ENCODE peak calls at places on chromosomes 13 and 19, in ten cellular contexts. N, X, U, V, O, F, S, I, P and E are unnamed samples.

GRCh38 chr19:39497850-39498261 is 891 bp upstream of the DLL3 start:
- DNase-seq in N (peak; percentile 66), F (no peak), S (peak; percentile 66), O (peak; percentile 59), P (no peak), I (peak; percentile 89), V (no peak), U (no peak), X (no peak), E (no peak)

GRCh38 chr13:105732946-105733529 is 802.4 kb downstream of the EFNB2 start:
- DNase-seq in O (no peak), F (no peak), X (no peak), V (no peak), I (no peak), U (no peak), N (no peak), P (no peak), S (no peak), E (no peak)

GRCh38 chr13:87138856-87139255 is 532.3 kb upstream of the SLITRK5 start:
- DNase-seq in O (no peak), S (no peak), I (no peak), N (no peak), P (no peak), U (no peak), X (no peak), V (no peak), F (no peak), E (no peak)

GRCh38 chr13:65292488-65292901 is 1937.6 kb downstream of the PCDH9 start:
- DNase-seq in S (peak; percentile 26), X (no peak), I (peak; percentile 13), V (peak; percentile 21), O (no peak), N (no peak), U (no peak), P (no peak), F (no peak), E (no peak)

GRCh38 chr13:89029062-89029461 is 1357.9 kb downstream of the SLITRK5 start:
- DNase-seq in S (no peak), O (no peak), X (no peak), U (no peak), N (no peak), V (no peak), P (no peak), I (no peak), F (no peak), E (no peak)

GRCh38 chr13:72384186-72384823 is 343.1 kb downstream of the MZT1 start:
- DNase-seq in O (no peak), I (peak; percentile 44), N (no peak), X (no peak), P (no peak), S (no peak), F (no peak), U (no peak), V (no peak), E (no peak)

GRCh38 chr19:44900328-44901244 is 5.0 kb upstream of the APOE start:
- DNase-seq in X (no peak), O (no peak), U (no peak), I (no peak), S (no peak), N (no peak), P (no peak), F (no peak), V (no peak), E (no peak)

GRCh38 chr19:57110592-57111328 is 9.0 kb upstream of the USP29 start:
- DNase-seq in S (no peak), O (no peak), I (peak; percentile 6), N (no peak), V (no peak), F (no peak), U (no peak), P (no peak), X (no peak), E (no peak)

DNA sequence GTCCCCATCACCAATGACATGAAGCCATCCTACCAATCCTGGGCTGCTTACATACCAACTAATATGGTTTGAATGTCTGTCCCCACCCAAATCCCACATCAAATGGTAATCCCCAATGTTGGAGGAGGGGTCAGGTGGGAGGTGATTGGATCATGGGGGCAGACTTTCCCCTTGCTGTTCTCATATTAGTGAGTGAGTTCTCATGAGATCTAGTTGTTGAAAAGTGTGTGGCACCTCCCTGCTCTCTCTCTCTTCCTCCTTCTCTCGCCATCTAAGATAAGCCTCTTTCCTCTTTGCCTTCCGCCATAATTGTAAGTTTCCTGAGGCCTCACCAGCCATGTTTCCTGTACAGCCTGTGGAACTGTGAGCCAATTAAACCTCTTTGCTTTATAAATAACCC is 53.6 kb upstream of the FAM124A start:
- DNase-seq in V (no peak), S (no peak), X (no peak), O (no peak), U (no peak), P (no peak), I (peak; percentile 59), F (no peak), N (no peak), E (no peak)
- H3K4me3 ChIP-seq in V (no peak overlapping the region), S (no peak overlapping the region), X (no peak overlapping the region), O (no peak overlapping the region), U (no peak overlapping the region), P (no peak overlapping the region), I (peak overlapping the region; percentile 91), F (no peak overlapping the region), N (no peak overlapping the region), E (no peak overlapping the region)

DNA sequence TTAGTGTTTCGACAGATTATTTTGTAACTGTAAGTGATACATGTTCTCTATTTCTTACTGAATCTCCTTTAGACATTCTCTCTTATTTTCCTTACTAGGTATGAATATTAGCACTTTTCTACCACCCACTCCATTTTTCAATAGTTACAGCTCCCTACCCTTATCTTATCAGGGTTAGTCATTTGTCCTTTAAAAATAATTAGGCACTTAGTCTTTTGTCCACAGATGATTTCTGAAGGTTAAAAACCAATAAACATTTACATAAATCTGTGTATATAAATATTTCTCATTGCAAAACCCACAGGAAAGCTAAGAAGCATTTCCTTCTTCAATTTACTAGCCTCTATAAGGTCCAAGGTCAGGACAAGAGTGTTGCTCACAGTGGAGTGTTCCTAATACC is 624.1 kb upstream of the MIR17HG start:
- DNase-seq in I (no peak), O (no peak), P (no peak), X (no peak), U (no peak), F (no peak), N (no peak), S (no peak), V (no peak), E (no peak)
- H3K4me3 ChIP-seq in I (no peak overlapping the region), O (no peak overlapping the region), P (no peak overlapping the region), X (no peak overlapping the region), U (no peak overlapping the region), F (no peak overlapping the region), N (no peak overlapping the region), S (no peak overlapping the region), V (no peak overlapping the region), E (no peak overlapping the region)

GRCh38 chr13:93685900-93686299 is 459.3 kb downstream of the GPC6 start:
- DNase-seq in P (no peak), N (no peak), V (no peak), S (no peak), O (no peak), U (no peak), F (no peak), I (no peak), X (no peak), E (no peak)

GRCh38 chr13:93690139-93690538 is 463.5 kb downstream of the GPC6 start:
- DNase-seq in S (peak; percentile 71), F (no peak), N (no peak), I (peak; percentile 80), O (peak; percentile 4), V (no peak), X (no peak), U (no peak), P (no peak), E (peak; percentile 3)

GRCh38 chr13:93689333-93689732 is 462.7 kb downstream of the GPC6 start:
- DNase-seq in S (peak; percentile 41), N (no peak), U (no peak), X (no peak), F (no peak), O (no peak), I (no peak), P (no peak), V (no peak), E (no peak)

GRCh38 chr13:93686399-93686798 is 459.8 kb downstream of the GPC6 start:
- DNase-seq in F (no peak), O (no peak), P (no peak), S (no peak), U (no peak), N (no peak), X (no peak), V (no peak), I (no peak), E (no peak)

GRCh38 chr13:93687261-93687660 is 460.7 kb downstream of the GPC6 start:
- DNase-seq in N (no peak), I (no peak), P (no peak), U (no peak), O (no peak), X (no peak), V (no peak), S (peak; percentile 28), F (no peak), E (no peak)
- H3K4me3 ChIP-seq in N (no peak overlapping the region), I (no peak overlapping the region), P (no peak overlapping the region), U (no peak overlapping the region), O (no peak overlapping the region), X (no peak overlapping the region), V (no peak overlapping the region), S (no peak overlapping the region), F (no peak overlapping the region), E (no peak overlapping the region)

GRCh38 chr13:30685320-30685859 is 50.0 kb upstream of the ALOX5AP start:
- DNase-seq in F (no peak), U (no peak), I (no peak), O (no peak), V (no peak), N (no peak), P (no peak), S (no peak), X (no peak), E (no peak)

GRCh38 chr13:30692108-30692507 is 43.2 kb upstream of the ALOX5AP start:
- DNase-seq in S (no peak), U (no peak), F (no peak), X (no peak), O (no peak), N (no peak), I (no peak), P (no peak), V (no peak), E (no peak)

GRCh38 chr13:30685987-30686386 is 49.4 kb upstream of the ALOX5AP start:
- DNase-seq in O (no peak), S (no peak), U (no peak), N (no peak), P (no peak), V (no peak), F (no peak), I (no peak), X (no peak), E (no peak)

GRCh38 chr13:30689752-30690151 is 45.6 kb upstream of the ALOX5AP start:
- DNase-seq in I (no peak), X (no peak), U (no peak), S (no peak), F (no peak), P (no peak), O (no peak), N (no peak), V (no peak), E (no peak)

DNA sequence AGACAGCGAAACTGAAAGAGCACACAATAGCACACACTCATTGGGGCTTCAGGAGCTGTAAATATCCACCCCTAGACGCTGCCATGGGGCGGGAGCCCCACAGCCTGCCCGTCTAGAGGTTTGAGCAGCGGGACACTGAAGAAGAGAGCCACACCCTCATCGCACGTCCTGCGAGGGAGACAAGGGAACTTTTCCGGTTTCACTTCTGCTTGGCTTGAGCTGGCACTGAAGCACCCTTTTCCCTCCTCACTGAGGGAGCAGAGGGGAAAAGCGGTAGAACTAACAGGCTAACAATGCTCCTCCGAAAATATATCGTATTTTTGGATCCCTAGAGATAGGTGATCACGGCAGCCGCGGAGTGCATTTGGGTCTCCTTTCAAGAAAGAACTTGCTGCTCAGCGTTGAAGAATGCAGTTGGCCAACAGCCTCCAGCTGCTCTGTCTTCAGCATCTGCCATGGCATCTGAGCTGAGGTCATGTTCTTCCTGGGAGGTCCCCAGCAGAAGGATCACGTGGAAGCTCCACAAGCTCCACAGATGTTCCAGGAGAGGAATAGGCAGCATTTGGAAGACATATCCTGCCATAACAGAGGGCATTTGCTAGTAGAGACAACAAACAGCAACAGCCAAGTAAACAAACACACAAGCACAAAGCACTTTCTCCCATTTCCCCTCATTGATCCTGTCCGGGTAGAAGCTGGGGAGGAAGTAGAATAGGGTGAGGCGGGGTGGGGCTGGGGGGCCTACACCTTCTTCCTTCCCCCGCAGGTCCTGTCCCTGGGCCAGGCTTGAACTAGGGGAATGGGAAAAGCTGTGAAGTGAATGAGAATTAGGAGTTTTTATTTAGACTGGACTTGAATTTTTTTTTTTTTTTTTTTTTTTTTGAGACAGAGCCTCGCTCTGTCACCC is 44.8 kb upstream of the ALOX5AP start:
- DNase-seq in V (peak; percentile 96), P (no peak), I (no peak), U (peak; percentile 83), S (peak; percentile 98), F (no peak), O (peak; percentile 63), N (peak; percentile 82), X (no peak), E (no peak)
- H3K4me3 ChIP-seq in V (peak overlapping the region; percentile 37), P (peak overlapping the region; percentile 11), I (no peak overlapping the region), U (peak overlapping the region; percentile 46), S (peak overlapping the region; percentile 65), F (no peak overlapping the region), O (peak overlapping the region; percentile 42), N (peak overlapping the region; percentile 20), X (peak overlapping the region; percentile 71), E (no peak overlapping the region)